ENCODE peak calls at places on chromosomes 16 and 17, in eight cellular contexts. V, P, O, W, T, H, K and X are unnamed samples.

GRCh38 chr16:4182581-4183257 is 59.2 kb downstream of the SRL start:
- DNase-seq in V (no peak), P (no peak), O (no peak), W (no peak), T (no peak), H (no peak), K (no peak), X (no peak)

GRCh38 chr16:27820646-27821345 is 242.7 kb downstream of the GSG1L start:
- DNase-seq in V (no peak), P (no peak), O (no peak), W (no peak), T (no peak), H (no peak), K (no peak), X (no peak)

GRCh38 chr17:78665952-78666920 is 89.0 kb upstream of the DNAH17 start:
- DNase-seq in V (peak; percentile 54), P (no peak), O (peak; percentile 20), W (no peak), T (peak; percentile 35), H (no peak), K (no peak), X (peak; percentile 71)

GRCh38 chr16:68444058-68444657 is 4.2 kb downstream of the SMPD3 start:
- DNase-seq in V (no peak), P (peak; percentile 45), O (no peak), W (no peak), T (peak; percentile 48), H (no peak), K (peak; percentile 41), X (peak; percentile 58)

GRCh38 chr16:82857693-82858337 is 231.0 kb downstream of the CDH13 start:
- DNase-seq in V (no peak), P (no peak), O (no peak), W (no peak), T (no peak), H (no peak), K (no peak), X (no peak)

GRCh38 chr16:57003439-57004386 is 14.4 kb downstream of the NLRC5 start:
- DNase-seq in V (no peak), P (no peak), O (no peak), W (no peak), T (no peak), H (no peak), K (no peak), X (no peak)

GRCh38 chr16:19179890-19180490 is 11.9 kb downstream of the SYT17 start:
- DNase-seq in V (peak; percentile 30), P (peak; percentile 57), O (peak; percentile 30), W (peak; percentile 19), T (peak; percentile 69), H (peak; percentile 42), K (peak; percentile 61), X (peak; percentile 83)

GRCh38 chr17:82407255-82407654 is 10.9 kb upstream of the HEXD start:
- DNase-seq in V (no peak), P (no peak), O (no peak), W (no peak), T (no peak), H (no peak), K (no peak), X (no peak)

GRCh38 chr17:72466606-72467005 is 345.8 kb downstream of the SOX9 start:
- DNase-seq in V (no peak), P (no peak), O (no peak), W (no peak), T (no peak), H (no peak), K (no peak), X (no peak)

GRCh38 chr17:60390223-60390622 is 1.7 kb downstream of the USP32 start:
- DNase-seq in V (no peak), P (no peak), O (no peak), W (peak; percentile 17), T (peak; percentile 67), H (no peak), K (peak; percentile 59), X (peak; percentile 82)

GRCh38 chr17:41666336-41666680 is 22.4 kb upstream of the EIF1 start:
- DNase-seq in V (peak; percentile 83), P (no peak), O (peak; percentile 51), W (peak; percentile 59), T (no peak), H (no peak), K (peak; percentile 47), X (peak; percentile 24)

GRCh38 chr16:57264950-57265371 is 19.5 kb downstream of the PLLP start:
- DNase-seq in V (no peak), P (no peak), O (no peak), W (no peak), T (no peak), H (no peak), K (no peak), X (no peak)

GRCh38 chr16:27841061-27841801 is 222.3 kb downstream of the GSG1L start:
- DNase-seq in V (no peak), P (no peak), O (no peak), W (no peak), T (no peak), H (no peak), K (no peak), X (no peak)

GRCh38 chr17:39787038-39787437 is 49.3 kb downstream of the GRB7 start:
- DNase-seq in V (no peak), P (no peak), O (no peak), W (no peak), T (no peak), H (no peak), K (no peak), X (no peak)

GRCh38 chr16:53588081-53588648 is 85.2 kb upstream of the AKTIP start:
- DNase-seq in V (no peak), P (no peak), O (no peak), W (no peak), T (no peak), H (no peak), K (no peak), X (no peak)